ENCODE peak calls at places on chromosomes 12 and 14, in four cellular contexts. L is AG08395, R is NCI-H774, G is C1 segment of cervical spinal cord. S is an unnamed sample.

GRCh38 chr12:47722136-47722834 is 3.0 kb downstream of the ENDOU start:
- DNase-seq in L (no peak), R (no peak), G (no peak), S (no peak)

GRCh38 chr14:92317511-92317910 is 5.5 kb upstream of the SLC24A4 start:
- DNase-seq in L (peak; percentile 61), R (no peak), G (no peak), S (no peak)

GRCh38 chr14:22391908-22392307 is 197.1 kb downstream of the DAD1 start:
- DNase-seq in L (peak; percentile 52), R (no peak), G (peak; percentile 33), S (no peak)

GRCh38 chr12:50923361-50924130 is 28.8 kb upstream of the HIGD1C start:
- DNase-seq in L (no peak), R (no peak), G (no peak), S (no peak)

GRCh38 chr14:67555518-67556090 is 22.5 kb downstream of the PLEKHH1 start:
- DNase-seq in L (no peak), R (no peak), G (no peak), S (no peak)

GRCh38 chr14:99192823-99193222 is 79.2 kb downstream of the BCL11B start:
- DNase-seq in L (no peak), R (no peak), G (no peak), S (no peak)

GRCh38 chr14:102580552-102581110 is 11.8 kb upstream of the RCOR1 start:
- DNase-seq in L (peak; percentile 29), R (no peak), G (no peak), S (no peak)

GRCh38 chr14:98366429-98366828 is 905.6 kb downstream of the BCL11B start:
- DNase-seq in L (no peak), R (no peak), G (no peak), S (no peak)

GRCh38 chr12:6336079-6336858 is 5.6 kb downstream of the TNFRSF1A start:
- DNase-seq in L (peak; percentile 96), R (no peak), G (peak; percentile 96), S (no peak)

GRCh38 chr12:94140556-94140955 is 7.8 kb upstream of the PLXNC1 start:
- DNase-seq in L (no peak), R (peak; percentile 15), G (no peak), S (peak; percentile 23)

GRCh38 chr12:128754275-128754674 is 69.5 kb downstream of the SLC15A4 start:
- DNase-seq in L (no peak), R (no peak), G (no peak), S (no peak)

GRCh38 chr12:120051535-120051934 is 62.5 kb downstream of the BICDL1 start:
- DNase-seq in L (no peak), R (no peak), G (no peak), S (no peak)

GRCh38 chr14:66628646-66629045 is 120.7 kb downstream of the GPHN start:
- DNase-seq in L (no peak), R (no peak), G (no peak), S (no peak)

GRCh38 chr12:111439657-111440151 is 34.0 kb downstream of the SH2B3 start:
- DNase-seq in L (no peak), R (no peak), G (no peak), S (no peak)

GRCh38 chr12:123445388-123446344 is 9.2 kb upstream of the RILPL2 start:
- DNase-seq in L (no peak), R (no peak), G (no peak), S (no peak)

GRCh38 chr14:105332352-105332874 is 17.9 kb downstream of the PACS2 start:
- DNase-seq in L (no peak), R (no peak), G (no peak), S (no peak)

GRCh38 chr12:69569236-69569635 is 16.0 kb upstream of the CCT2 start:
- DNase-seq in L (peak; percentile 26), R (no peak), G (no peak), S (no peak)

GRCh38 chr14:61620130-61620946 is 75.0 kb upstream of the HIF1A start:
- DNase-seq in L (peak; percentile 62), R (no peak), G (peak; percentile 6), S (no peak)

GRCh38 chr14:73339846-73340565 is 102.7 kb downstream of the PAPLN start:
- DNase-seq in L (no peak), R (no peak), G (no peak), S (no peak)

GRCh38 chr12:21308785-21309184 is 25.9 kb downstream of the SLCO1A2 start:
- DNase-seq in L (no peak), R (no peak), G (no peak), S (no peak)

GRCh38 chr14:51398898-51399297 is 158.9 kb downstream of the TMX1 start:
- DNase-seq in L (peak; percentile 35), R (no peak), G (no peak), S (no peak)

GRCh38 chr12:109448272-109448671 is 28.8 kb downstream of the KCTD10 start:
- DNase-seq in L (no peak), R (no peak), G (no peak), S (no peak)

GRCh38 chr14:65412881-65413738 is 580 bp downstream of the FUT8 start:
- DNase-seq in L (no peak), R (no peak), G (peak; percentile 61), S (peak; percentile 45)

GRCh38 chr12:52223411-52224039 is 9.5 kb upstream of the KRT7 start:
- DNase-seq in L (no peak), R (no peak), G (no peak), S (no peak)

GRCh38 chr12:85805654-85806053 is 30.6 kb downstream of the RASSF9 start:
- DNase-seq in L (peak; percentile 58), R (no peak), G (no peak), S (no peak)

GRCh38 chr12:123231931-123232330 is 1.0 kb downstream of the MPHOSPH9 start:
- DNase-seq in L (no peak), R (no peak), G (no peak), S (no peak)

GRCh38 chr14:98368916-98369315 is 903.1 kb downstream of the BCL11B start:
- DNase-seq in L (no peak), R (no peak), G (no peak), S (no peak)

GRCh38 chr12:89665556-89665955 is 43.1 kb downstream of the ATP2B1 start:
- DNase-seq in L (no peak), R (no peak), G (no peak), S (no peak)

GRCh38 chr14:79896009-79896408 is 315.3 kb downstream of the DIO2 start:
- DNase-seq in L (no peak), R (no peak), G (no peak), S (no peak)

GRCh38 chr14:49134940-49135339 is 451.2 kb downstream of the RPS29 start:
- DNase-seq in L (no peak), R (no peak), G (no peak), S (no peak)

GRCh38 chr12:29517265-29517664 is 19.8 kb upstream of the OVCH1 start:
- DNase-seq in L (no peak), R (no peak), G (peak; percentile 0), S (no peak)

GRCh38 chr14:73895939-73896338 is 9.3 kb downstream of the ZNF410 start:
- DNase-seq in L (no peak), R (no peak), G (no peak), S (no peak)

GRCh38 chr14:49865431-49865859 is 12.9 kb upstream of the NEMF start:
- DNase-seq in L (peak; percentile 29), R (no peak), G (peak; percentile 10), S (peak; percentile 59)

GRCh38 chr12:103769240-103769945 is 71.6 kb downstream of the NT5DC3 start:
- DNase-seq in L (no peak), R (no peak), G (no peak), S (no peak)

GRCh38 chr14:104175811-104176210 is 37.4 kb downstream of the KIF26A start:
- DNase-seq in L (no peak), R (no peak), G (no peak), S (no peak)

GRCh38 chr14:38226366-38226765 is 18.7 kb downstream of the SSTR1 start:
- DNase-seq in L (no peak), R (no peak), G (no peak), S (no peak)

GRCh38 chr14:69135133-69135532 is 17.8 kb downstream of the DCAF5 start:
- DNase-seq in L (no peak), R (no peak), G (no peak), S (no peak)

GRCh38 chr14:58426819-58427288 is 477 bp downstream of the TIMM9 start:
- DNase-seq in L (peak; percentile 56), R (peak; percentile 6), G (peak; percentile 68), S (peak; percentile 10)

S was measured in T follicular helper cell.